ENCODE peak calls at places on chromosomes 7 and 10, in four cellular contexts. P, H, Z and G are unnamed samples.

GRCh38 chr10:132961-133898 is 2.0 kb upstream of the ZMYND11 start:
- DNase-seq in Z (no peak), H (no peak), P (peak; percentile 46), G (no peak)

GRCh38 chr10:69232252-69232651 is 12.1 kb downstream of the HKDC1 start:
- DNase-seq in P (peak; percentile 76), H (peak; percentile 47), Z (no peak), G (no peak)

GRCh38 chr7:94556028-94556427 is 46.4 kb downstream of the CASD1 start:
- DNase-seq in H (no peak), Z (no peak), P (no peak), G (no peak)

GRCh38 chr10:47249881-47250280 is 50.1 kb upstream of the GDF10 start:
- DNase-seq in Z (no peak), H (no peak), P (no peak), G (no peak)

GRCh38 chr10:72490951-72491350 is 134.9 kb downstream of the MICU1 start:
- DNase-seq in P (peak; percentile 61), Z (no peak), H (no peak), G (no peak)

GRCh38 chr10:119024882-119025281 is 4.6 kb upstream of the NANOS1 start:
- DNase-seq in P (no peak), Z (peak; percentile 23), H (no peak), G (no peak)

GRCh38 chr10:123096452-123096851 is 39.3 kb upstream of the HMX3 start:
- DNase-seq in Z (no peak), H (no peak), P (no peak), G (no peak)

GRCh38 chr10:33134011-33134751 is 176.2 kb upstream of the ITGB1 start:
- DNase-seq in Z (no peak), H (no peak), P (peak; percentile 100), G (peak; percentile 64)

GRCh38 chr7:108002726-108003590 is at the start of gene LAMB1:
- DNase-seq in H (no peak), Z (peak; percentile 98), P (peak; percentile 64), G (peak; percentile 82)

GRCh38 chr7:4792537-4793126 is 17.2 kb downstream of the AP5Z1 start:
- DNase-seq in P (no peak), Z (no peak), H (no peak), G (no peak)

GRCh38 chr10:30231071-30231652 is 117.9 kb downstream of the MTPAP start:
- DNase-seq in H (no peak), Z (no peak), P (no peak), G (no peak)

GRCh38 chr7:26507375-26508068 is 215.9 kb downstream of the SNX10 start:
- DNase-seq in P (no peak), Z (peak; percentile 45), H (no peak), G (no peak)

GRCh38 chr7:129067943-129068548 is 13.1 kb upstream of the TNPO3 start:
- DNase-seq in P (no peak), Z (no peak), H (no peak), G (no peak)

GRCh38 chr7:34756025-34756437 is 98.0 kb downstream of the NPSR1 start:
- DNase-seq in P (no peak), H (no peak), Z (no peak), G (peak; percentile 27)

GRCh38 chr10:114179148-114179547 is at the start of gene TDRD1:
- DNase-seq in H (no peak), P (no peak), Z (no peak), G (peak; percentile 26)

GRCh38 chr7:66948480-66949109 is 27.6 kb downstream of the TMEM248 start:
- DNase-seq in H (no peak), Z (no peak), P (no peak), G (no peak)

GRCh38 chr7:66953044-66953427 is 32.0 kb downstream of the TMEM248 start:
- DNase-seq in Z (no peak), P (no peak), H (no peak), G (no peak)

GRCh38 chr7:66950311-66950710 is 29.3 kb downstream of the TMEM248 start:
- DNase-seq in P (no peak), H (no peak), Z (no peak), G (no peak)

GRCh38 chr7:66952343-66953043 is 31.5 kb downstream of the TMEM248 start:
- DNase-seq in P (peak; percentile 66), Z (no peak), H (peak; percentile 49), G (no peak)

GRCh38 chr7:66950763-66951162 is 29.7 kb downstream of the TMEM248 start:
- DNase-seq in P (no peak), Z (no peak), H (no peak), G (no peak)
- TF ChIP-seq CTCF in P (no peak), Z (no peak), H (no peak), G (no peak)

GRCh38 chr7:102989161-102989560 is 76.4 kb downstream of the LRRC17 start:
- DNase-seq in H (no peak), Z (no peak), P (no peak), G (no peak)
- H3K27ac ChIP-seq in H (no peak overlapping the region), Z (peak overlapping the region; percentile 99), P (no peak overlapping the region), G (no peak overlapping the region)

GRCh38 chr7:44705434-44705833 is 43.2 kb upstream of the ZMIZ2 start:
- DNase-seq in H (no peak), P (no peak), Z (no peak), G (no peak)

GRCh38 chr7:44709011-44709915 is 39.4 kb upstream of the ZMIZ2 start:
- DNase-seq in P (no peak), Z (peak; percentile 39), H (no peak), G (no peak)

GRCh38 chr7:44707558-44708230 is 41.0 kb upstream of the ZMIZ2 start:
- DNase-seq in P (no peak), Z (peak; percentile 27), H (no peak), G (no peak)

GRCh38 chr7:44709945-44710596 is 38.6 kb upstream of the ZMIZ2 start:
- DNase-seq in Z (no peak), H (no peak), P (no peak), G (no peak)

DNA sequence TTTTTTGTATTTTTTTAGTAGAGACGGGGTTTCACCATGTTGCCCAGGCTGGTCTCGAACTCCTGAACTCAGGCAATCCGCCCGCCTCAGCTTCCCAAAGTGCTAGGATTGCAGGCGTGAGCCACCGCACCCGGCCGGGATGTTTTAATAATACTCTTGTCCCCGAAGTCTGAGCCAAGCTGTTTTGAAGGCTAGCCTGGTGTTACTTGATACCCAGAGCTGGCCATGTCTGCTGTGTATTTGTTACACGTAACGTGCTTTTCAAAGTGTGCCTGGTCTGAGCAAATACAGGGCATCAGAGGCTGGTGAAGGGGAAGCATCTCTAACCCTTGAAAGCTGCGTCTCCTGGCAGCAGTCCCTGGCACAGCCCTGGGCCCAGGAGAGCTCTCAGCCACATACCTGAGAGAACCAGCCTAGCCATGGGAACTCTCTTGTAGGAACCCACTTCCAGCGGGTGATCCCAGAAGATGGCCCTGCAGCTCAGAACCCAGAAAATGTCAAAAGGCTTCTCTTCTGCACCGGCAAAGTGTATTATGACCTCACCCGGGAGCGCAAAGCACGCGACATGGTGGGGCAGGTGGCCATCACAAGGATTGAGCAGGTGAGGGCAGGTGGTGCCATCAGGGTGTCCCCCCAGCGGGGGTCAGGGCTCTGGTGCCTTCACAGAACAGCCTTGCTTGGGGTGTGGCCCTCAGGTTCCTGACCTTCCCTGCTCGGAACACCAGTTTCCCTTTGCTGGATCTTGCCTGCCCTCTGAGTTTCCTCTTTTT is 41.7 kb upstream of the ZMIZ2 start:
- DNase-seq in H (no peak), P (no peak), Z (no peak), G (no peak)
- H3K36me3 ChIP-seq in H (peaks cover 2% of the 10 kb centered on the region), P (peaks cover 2% of the 10 kb centered on the region), Z (peaks cover 26% of the 10 kb centered on the region), G (peaks cover 7% of the 10 kb centered on the region)

DNA sequence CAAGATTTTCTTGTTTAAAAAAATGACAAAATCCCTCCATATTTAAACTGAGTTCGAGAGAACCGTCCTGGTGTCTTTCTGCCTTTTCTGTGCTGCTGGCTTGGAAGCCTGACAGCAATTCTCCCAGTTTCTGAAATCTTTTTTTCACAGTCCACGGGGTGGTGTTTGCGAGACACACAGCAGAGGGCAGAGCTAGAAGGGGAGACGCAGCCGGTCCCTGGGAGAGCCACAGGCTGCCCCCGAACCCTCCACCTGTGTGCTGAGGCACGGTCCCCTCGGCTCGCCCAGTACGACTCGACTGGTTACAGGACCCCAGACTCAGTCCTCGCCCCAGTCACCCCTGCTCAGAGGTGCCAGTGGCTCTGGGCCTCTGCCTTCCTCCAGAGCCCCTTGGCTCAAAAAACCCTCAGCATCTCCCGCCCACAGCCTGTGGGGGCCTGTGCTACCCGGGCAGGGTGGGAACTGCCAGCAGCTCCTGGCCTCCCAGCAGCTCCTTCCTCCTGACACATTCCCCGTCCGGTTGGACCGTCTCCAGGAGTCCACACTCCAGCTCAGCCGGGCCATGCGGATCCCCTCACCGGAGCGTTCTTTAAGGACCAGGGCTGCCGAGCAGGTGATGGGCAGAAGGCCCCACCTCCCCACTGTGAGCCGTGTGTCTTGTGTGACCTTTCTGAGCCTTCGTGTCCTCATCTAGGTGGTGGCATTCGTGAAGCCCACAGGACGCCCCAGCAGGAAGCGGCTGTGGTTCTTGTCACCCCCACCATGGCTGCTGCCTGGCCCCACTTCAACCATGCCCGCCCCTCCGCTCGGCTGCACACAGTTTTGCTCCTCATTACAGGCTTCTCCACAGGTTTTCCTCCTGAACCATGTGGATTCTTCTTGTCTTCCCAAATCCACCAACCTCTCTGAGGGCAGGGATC is 52.3 kb upstream of the EN2 start:
- DNase-seq in Z (peak; percentile 70), P (no peak), H (no peak), G (no peak)
- TF ChIP-seq CTCF in Z (peak; percentile 28), P (no peak), H (no peak), G (no peak)

GRCh38 chr10:36899652-36900051 is 225.7 kb upstream of the ANKRD30A start:
- DNase-seq in H (no peak), Z (no peak), P (no peak), G (no peak)

DNA sequence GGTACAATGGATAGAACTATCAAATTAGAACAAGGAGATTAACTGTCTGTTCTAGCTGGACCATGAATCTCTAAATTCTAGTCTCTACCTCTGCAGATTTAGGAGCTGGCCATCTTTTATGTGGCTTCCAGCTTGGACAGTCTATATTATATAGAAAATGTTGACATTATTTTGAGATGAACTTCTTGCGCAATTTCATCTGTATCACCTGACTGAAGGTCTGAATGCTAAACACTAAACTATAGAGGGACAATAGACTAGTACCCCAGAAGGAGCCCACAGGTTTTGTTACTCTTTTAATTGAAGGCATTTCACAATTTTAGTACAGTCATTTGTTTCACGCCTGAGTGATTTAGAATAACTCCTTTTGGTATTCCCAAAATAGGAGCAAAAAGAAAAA is 222.4 kb upstream of the ANKRD30A start:
- DNase-seq in Z (no peak), P (no peak), H (no peak), G (no peak)
- H3K27ac ChIP-seq in Z (no peak overlapping the region), P (no peak overlapping the region), H (no peak overlapping the region), G (no peak overlapping the region)